ENCODE peak calls at places on chromosomes 2 and 18, in five cellular contexts. I, B, D, T and H are unnamed samples.

GRCh38 chr2:17148298-17149228 is 369.7 kb downstream of the RAD51AP2 start:
- DNase-seq in B (peak), I (peak), T (no peak), D (peak), H (no peak)

GRCh38 chr18:46793565-46793964 is 36.7 kb upstream of the ST8SIA5 start:
- DNase-seq in D (no peak), I (no peak), T (no peak), B (no peak), H (no peak)

GRCh38 chr2:95278051-95278471 is 3.8 kb downstream of the PROM2 start:
- DNase-seq in B (no peak), D (no peak), I (peak), T (peak), H (no peak)

GRCh38 chr2:148865515-148865914 is 9.5 kb upstream of the KIF5C start:
- DNase-seq in T (no peak), D (peak), B (no peak), I (no peak), H (no peak)

GRCh38 chr2:9703085-9703641 is 72.4 kb upstream of the YWHAQ start:
- DNase-seq in I (peak), D (peak), B (no peak), T (no peak), H (no peak)

GRCh38 chr2:148874868-148875341 is at the start of gene KIF5C:
- DNase-seq in I (peak), T (peak), B (peak), D (peak), H (peak)

GRCh38 chr2:13113016-13113415 is 396.3 kb downstream of the TRIB2 start:
- DNase-seq in I (no peak), B (no peak), D (no peak), T (no peak), H (no peak)

GRCh38 chr18:59954746-59955145 is 55.0 kb downstream of the PMAIP1 start:
- DNase-seq in B (no peak), T (no peak), D (no peak), I (peak), H (no peak)

GRCh38 chr2:135679125-135679524 is 62.5 kb upstream of the UBXN4 start:
- DNase-seq in B (no peak), D (no peak), T (no peak), I (no peak), H (no peak)

GRCh38 chr18:25102657-25103056 is 249.3 kb downstream of the ZNF521 start:
- DNase-seq in B (no peak), I (no peak), D (no peak), T (no peak), H (no peak)

GRCh38 chr2:168849610-168850009 is 40.6 kb downstream of the SPC25 start:
- DNase-seq in B (no peak), I (no peak), T (peak), D (peak), H (no peak)

GRCh38 chr2:144456680-144457079 is 63.2 kb downstream of the ZEB2 start:
- DNase-seq in T (no peak), I (peak), B (no peak), D (peak), H (no peak)

GRCh38 chr18:13256444-13257305 is 38.1 kb downstream of the LDLRAD4 start:
- DNase-seq in T (no peak), D (no peak), I (no peak), B (no peak), H (no peak)

GRCh38 chr2:163715199-163715598 is 20.6 kb downstream of the FIGN start:
- DNase-seq in T (no peak), I (no peak), B (no peak), D (no peak), H (no peak)

GRCh38 chr2:174465327-174465726 is 21.5 kb downstream of the GPR155 start:
- DNase-seq in T (no peak), I (no peak), B (no peak), D (no peak), H (no peak)

GRCh38 chr2:26469092-26469710 is 8.7 kb downstream of the OTOF start:
- DNase-seq in I (peak), D (peak), B (no peak), T (peak), H (no peak)

GRCh38 chr18:59921384-59921891 is 21.6 kb downstream of the PMAIP1 start:
- DNase-seq in D (peak), T (no peak), B (no peak), I (no peak), H (peak)

GRCh38 chr18:69491576-69491975 is 90.9 kb downstream of the DOK6 start:
- DNase-seq in T (no peak), I (no peak), D (no peak), B (no peak), H (no peak)

GRCh38 chr18:45874501-45875184 is 49.2 kb downstream of the SIGLEC15 start:
- DNase-seq in D (peak), I (no peak), B (no peak), T (no peak), H (peak)

GRCh38 chr2:98463988-98464771 is 19.5 kb downstream of the INPP4A start:
- DNase-seq in D (peak), I (no peak), T (no peak), B (no peak), H (peak)

GRCh38 chr18:74994502-74995403 is 214.2 kb downstream of the PTGR3 start:
- DNase-seq in T (no peak), D (peak), I (no peak), B (no peak), H (peak)

GRCh38 chr2:178271629-178272333 is 77.5 kb downstream of the OSBPL6 start:
- DNase-seq in T (peak), D (no peak), I (peak), B (peak), H (no peak)

GRCh38 chr2:233972941-233973575 is 55.9 kb downstream of the TRPM8 start:
- DNase-seq in B (no peak), D (no peak), T (no peak), I (no peak), H (no peak)

GRCh38 chr18:30142870-30143269 is 899.7 kb downstream of the DSC3 start:
- DNase-seq in D (no peak), T (no peak), I (no peak), B (no peak), H (no peak)

GRCh38 chr2:38116762-38117161 is 40.8 kb upstream of the CYP1B1 start:
- DNase-seq in D (no peak), T (no peak), B (no peak), I (peak), H (no peak)

GRCh38 chr2:161423351-161424178 is 7.5 kb downstream of the TBR1 start:
- DNase-seq in B (no peak), D (no peak), I (no peak), T (no peak), H (peak)

GRCh38 chr2:30665761-30666306 is 141.4 kb downstream of the CAPN13 start:
- DNase-seq in T (no peak), D (no peak), B (no peak), I (no peak), H (no peak)

GRCh38 chr18:34631567-34631966 is 78.5 kb upstream of the DTNA start:
- DNase-seq in T (no peak), B (no peak), D (no peak), I (no peak), H (no peak)

GRCh38 chr2:26721267-26722032 is 28.9 kb downstream of the KCNK3 start:
- DNase-seq in T (peak), B (no peak), D (no peak), I (no peak), H (no peak)

GRCh38 chr2:240579771-240580614 is 6.5 kb upstream of the CAPN10 start:
- DNase-seq in I (peak), B (no peak), D (peak), T (peak), H (peak)

GRCh38 chr18:79911871-79912270 is 39.6 kb downstream of the SLC66A2 start:
- DNase-seq in D (no peak), B (no peak), T (no peak), I (no peak), H (no peak)

GRCh38 chr2:11851881-11852280 is 105.4 kb downstream of the LPIN1 start:
- DNase-seq in I (no peak), D (no peak), B (no peak), T (no peak), H (no peak)

GRCh38 chr2:41414486-41415230 is 633.2 kb upstream of the PKDCC start:
- DNase-seq in D (peak), T (no peak), B (no peak), I (no peak), H (no peak)

GRCh38 chr2:101773137-101773536 is 75.6 kb downstream of the MAP4K4 start:
- DNase-seq in D (no peak), T (no peak), I (no peak), B (no peak), H (no peak)

GRCh38 chr18:79609841-79610281 is 69.7 kb upstream of the CTDP1 start:
- DNase-seq in D (no peak), I (no peak), B (no peak), T (peak), H (no peak)

GRCh38 chr2:21019000-21019677 is 24.7 kb downstream of the APOB start:
- DNase-seq in D (no peak), T (no peak), I (no peak), B (no peak), H (no peak)
- TF ChIP-seq CTCF in D (no peak), T (no peak), I (no peak), B (no peak), H (no peak)

DNA sequence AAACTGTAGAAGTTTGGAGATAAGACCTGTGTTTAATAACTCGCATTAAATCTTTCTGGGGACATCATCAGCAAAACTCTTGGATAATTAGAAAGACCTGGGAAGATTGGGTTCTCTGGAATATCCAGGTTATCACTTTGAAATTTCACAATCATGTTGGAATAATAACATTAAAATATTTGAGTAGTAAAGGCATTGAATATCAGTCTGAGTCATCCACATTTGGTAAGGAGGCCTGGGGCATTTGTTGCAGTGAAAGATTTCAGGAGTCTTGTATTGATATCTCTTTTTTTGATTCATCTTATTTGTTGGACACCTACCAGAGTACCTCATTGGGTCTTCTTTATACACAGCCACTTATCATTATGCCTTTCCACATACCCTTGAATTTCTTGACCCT is 95.9 kb downstream of the EPB41L5 start:
- DNase-seq in I (peak), D (no peak), T (no peak), B (no peak), H (no peak)
- H3K4me3 ChIP-seq in I (no peak), D (no peak), T (no peak), B (no peak), H (no peak)

DNA sequence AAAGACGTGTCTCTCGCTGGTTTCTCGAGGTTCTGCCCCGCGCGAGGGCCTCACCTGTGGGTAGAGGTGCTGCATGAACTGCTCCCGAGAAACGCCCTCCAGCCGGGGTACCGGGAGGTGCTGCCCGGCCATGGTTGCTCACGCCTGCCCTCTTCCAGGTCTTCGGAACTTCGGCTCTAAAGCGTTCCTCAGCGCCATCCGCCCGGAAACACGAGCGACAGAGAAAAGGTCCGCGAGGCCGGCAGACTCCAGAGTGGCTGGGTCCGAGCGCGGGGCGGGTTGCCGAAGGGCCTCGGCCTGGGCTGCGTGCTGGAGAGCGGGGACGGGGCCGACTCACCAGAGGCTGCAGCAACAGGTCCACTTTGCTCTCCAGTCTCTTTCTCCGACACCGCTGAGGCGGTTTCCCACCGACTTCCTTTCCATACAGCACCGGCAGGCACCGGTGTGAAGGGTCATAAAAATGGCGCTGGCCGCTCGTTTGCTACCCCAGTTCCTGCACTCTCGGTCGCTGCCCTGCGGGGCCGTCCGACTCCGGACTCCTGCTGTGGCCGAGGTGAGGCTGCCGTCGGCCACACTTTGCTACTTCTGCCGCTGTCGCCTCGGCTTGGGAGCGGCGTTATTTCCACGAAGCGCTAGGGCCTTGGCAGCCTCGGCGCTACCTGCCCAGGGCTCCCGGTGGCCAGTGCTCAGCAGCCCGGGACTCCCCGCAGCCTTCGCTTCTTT is at the start of the genes MAIP1 and TYW5:
- DNase-seq in D (peak), T (peak), I (peak), B (peak), H (peak)
- TF ChIP-seq CTCF in D (peak), T (peak), I (peak), B (no peak), H (peak)

DNA sequence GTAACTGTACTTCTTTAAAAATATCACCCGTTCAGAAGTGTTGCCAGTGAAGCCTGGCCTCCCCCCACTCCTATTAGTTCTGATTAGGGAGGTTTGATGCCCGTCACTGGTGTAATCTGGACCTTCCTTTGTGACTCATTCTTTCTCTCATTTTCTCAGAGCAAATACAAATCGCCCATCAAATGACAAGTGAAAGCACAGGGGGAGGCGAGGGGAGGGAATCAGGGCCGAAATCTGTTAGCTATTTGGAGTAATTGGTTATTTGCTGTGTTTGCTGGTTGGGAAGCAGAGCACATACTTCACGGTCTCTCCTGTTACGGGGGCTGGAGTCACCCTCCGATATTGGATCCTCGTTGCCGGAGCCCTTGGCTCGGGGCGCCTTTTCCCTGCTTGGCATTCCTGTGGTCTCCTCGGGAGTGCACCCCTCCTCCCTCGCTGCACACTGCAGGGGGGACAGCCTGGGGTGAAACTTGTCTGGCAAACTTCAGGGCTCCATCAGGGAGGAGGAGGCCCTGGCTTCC is 178.1 kb downstream of the DYSF start:
- DNase-seq in I (no peak), T (no peak), B (no peak), D (no peak), H (no peak)
- H3K4me3 ChIP-seq in I (peak), T (no peak), B (no peak), D (no peak), H (no peak)

DNA sequence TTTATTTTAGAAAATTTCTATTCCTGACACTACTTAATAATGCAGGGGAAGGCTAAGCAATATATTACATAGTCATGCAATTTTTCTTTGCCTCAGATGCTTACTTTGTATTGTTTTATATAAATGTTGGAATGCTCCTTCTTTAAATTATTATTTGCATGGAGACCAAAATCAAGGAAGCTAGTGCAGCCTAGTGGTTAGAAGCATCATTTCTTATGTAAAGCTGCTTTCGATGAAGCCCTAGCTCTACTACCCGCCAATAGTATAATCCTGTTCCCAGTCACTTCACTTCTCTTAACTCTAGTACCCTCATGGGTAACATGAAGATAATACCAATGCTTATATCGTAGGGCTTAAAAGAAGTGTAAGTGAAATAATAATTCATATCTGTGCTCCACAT is 198.9 kb downstream of the LRATD1 start:
- DNase-seq in I (no peak), B (no peak), D (no peak), T (no peak), H (no peak)
- TF ChIP-seq CTCF in I (peak), B (no peak), D (no peak), T (peak), H (no peak)

GRCh38 chr18:8433323-8433722 is 175.9 kb upstream of the RAB12 start:
- DNase-seq in T (no peak), I (no peak), B (no peak), D (no peak), H (no peak)
- H3K4me3 ChIP-seq in T (no peak), I (no peak), B (no peak), D (no peak), H (no peak)